ENCODE peak calls at places on chromosomes 16 and 17, in nine cellular contexts. A is brain pericyte; Y is GM19239; G is mammary epithelial cell; J is NCI-H345; D is T-helper 1 cell; V is AG20443; W is midbrain; E is stimulated activated CD4-positive, alpha-beta T cell treated with anti-CD3 and anti-CD28 coated beads, Interleukin-1b, Interleukin-23, amount 100 ng/mL, for 1 hour. I is an unnamed sample.

GRCh38 chr16:1311738-1312458 is 2.5 kb downstream of the UBE2I start:
- DNase-seq in A (no peak), Y (no peak), G (no peak), J (no peak), D (no peak), V (peak), W (peak), E (no peak), I (no peak)

GRCh38 chr17:44793885-44794698 is 35.3 kb downstream of the ADAM11 start:
- DNase-seq in A (no peak), Y (no peak), G (no peak), J (no peak), D (no peak), V (no peak), W (no peak), E (no peak), I (no peak)

GRCh38 chr17:82356845-82357355 is 2.1 kb upstream of the TEX19 start:
- DNase-seq in A (no peak), Y (no peak), G (no peak), J (peak), D (no peak), V (no peak), W (no peak), E (no peak), I (no peak)

GRCh38 chr16:15825750-15826305 is 31.0 kb downstream of the MYH11 start:
- DNase-seq in A (no peak), Y (no peak), G (no peak), J (no peak), D (no peak), V (no peak), W (no peak), E (no peak), I (no peak)

GRCh38 chr17:68290955-68291835 is at the start of the genes ARSG and SLC16A6:
- DNase-seq in A (no peak), Y (peak), G (no peak), J (peak), D (peak), V (peak), W (peak), E (peak), I (peak)

GRCh38 chr17:60817187-60817586 is 139.5 kb downstream of the BCAS3 start:
- DNase-seq in A (peak), Y (no peak), G (peak), J (no peak), D (no peak), V (peak), W (no peak), E (no peak), I (no peak)

GRCh38 chr16:70749681-70750601 is 51.0 kb downstream of the VAC14 start:
- DNase-seq in A (no peak), Y (no peak), G (no peak), J (no peak), D (no peak), V (no peak), W (peak), E (no peak), I (no peak)

GRCh38 chr17:37726248-37726647 is 18.6 kb downstream of the HNF1B start:
- DNase-seq in A (no peak), Y (no peak), G (no peak), J (no peak), D (no peak), V (no peak), W (no peak), E (no peak), I (no peak)

GRCh38 chr16:3080024-3080423 is 14.6 kb downstream of the IL32 start:
- DNase-seq in A (no peak), Y (no peak), G (no peak), J (no peak), D (no peak), V (no peak), W (no peak), E (no peak), I (no peak)

GRCh38 chr17:75773808-75774470 is 8.9 kb upstream of the GALK1 start:
- DNase-seq in A (no peak), Y (no peak), G (no peak), J (no peak), D (no peak), V (no peak), W (no peak), E (no peak), I (no peak)

GRCh38 chr16:89670496-89671431 is 13.1 kb downstream of the SPATA33 start:
- DNase-seq in A (no peak), Y (no peak), G (peak), J (no peak), D (no peak), V (peak), W (no peak), E (no peak), I (no peak)

GRCh38 chr17:81869221-81870154 is 1.6 kb downstream of the ARHGDIA start:
- DNase-seq in A (no peak), Y (peak), G (no peak), J (no peak), D (no peak), V (peak), W (peak), E (no peak), I (peak)

GRCh38 chr17:68509151-68510057 is 2.8 kb upstream of the PRKAR1A start:
- DNase-seq in A (no peak), Y (no peak), G (no peak), J (peak), D (no peak), V (no peak), W (no peak), E (no peak), I (no peak)

GRCh38 chr17:28372203-28372944 is 880 bp downstream of the SARM1 start:
- DNase-seq in A (no peak), Y (no peak), G (no peak), J (peak), D (no peak), V (peak), W (no peak), E (no peak), I (no peak)

GRCh38 chr17:45143767-45144198 is 4.5 kb upstream of the HEXIM1 start:
- DNase-seq in A (no peak), Y (no peak), G (no peak), J (no peak), D (no peak), V (peak), W (peak), E (no peak), I (no peak)

GRCh38 chr17:77772899-77773358 is 185.6 kb upstream of the TNRC6C start:
- DNase-seq in A (no peak), Y (no peak), G (no peak), J (no peak), D (no peak), V (no peak), W (no peak), E (no peak), I (no peak)

GRCh38 chr17:63840591-63841349 is 1.7 kb downstream of the SMARCD2 start:
- DNase-seq in A (no peak), Y (no peak), G (peak), J (no peak), D (no peak), V (no peak), W (peak), E (no peak), I (no peak)

GRCh38 chr17:78268191-78268874 is 36.9 kb downstream of the TMEM235 start:
- DNase-seq in A (no peak), Y (no peak), G (no peak), J (no peak), D (no peak), V (no peak), W (no peak), E (no peak), I (no peak)

GRCh38 chr16:23679274-23679985 is 741 bp downstream of the PLK1 start:
- DNase-seq in A (no peak), Y (no peak), G (peak), J (peak), D (no peak), V (peak), W (no peak), E (no peak), I (no peak)

GRCh38 chr16:15950167-15950854 is 895 bp downstream of the ABCC1 start:
- DNase-seq in A (no peak), Y (peak), G (peak), J (no peak), D (peak), V (peak), W (no peak), E (no peak), I (peak)

GRCh38 chr17:39939588-39940419 is 12.3 kb downstream of the LRRC3C start:
- DNase-seq in A (no peak), Y (no peak), G (peak), J (no peak), D (no peak), V (peak), W (no peak), E (no peak), I (no peak)

GRCh38 chr17:38577645-38578173 is 28.0 kb downstream of the SRCIN1 start:
- DNase-seq in A (no peak), Y (no peak), G (no peak), J (no peak), D (no peak), V (no peak), W (no peak), E (no peak), I (no peak)

GRCh38 chr17:28643979-28644781 is 778 bp downstream of the BLTP2 start:
- DNase-seq in A (no peak), Y (peak), G (peak), J (peak), D (peak), V (peak), W (peak), E (no peak), I (peak)

GRCh38 chr17:41322264-41322902 is 6.9 kb upstream of the KRTAP17-1 start:
- DNase-seq in A (no peak), Y (no peak), G (peak), J (peak), D (no peak), V (peak), W (peak), E (no peak), I (no peak)

GRCh38 chr17:4643676-4644075 is 2.2 kb upstream of the ALOX15 start:
- DNase-seq in A (no peak), Y (no peak), G (no peak), J (no peak), D (no peak), V (no peak), W (no peak), E (no peak), I (no peak)

GRCh38 chr17:15981208-15981607 is 18.3 kb downstream of the ZSWIM7 start:
- DNase-seq in A (no peak), Y (peak), G (peak), J (no peak), D (no peak), V (no peak), W (no peak), E (no peak), I (no peak)

GRCh38 chr17:41784207-41784744 is 2.2 kb downstream of the JUP start:
- DNase-seq in A (no peak), Y (no peak), G (peak), J (no peak), D (no peak), V (no peak), W (no peak), E (no peak), I (no peak)

I was measured in natural killer cell.